ENCODE peak calls at places on chromosome 9, in nine cellular contexts. L is esophagus squamous epithelium, Y is endothelial cell of umbilical vein, Z is A549, R is prostate gland, O is body of pancreas, X is heart left ventricle, J is IMR-90, C is sigmoid colon. I is an unnamed sample.

GRCh38 chr9:109118802-109119438 is 827 bp downstream of the TMEM245 start:
- DNase-seq in Y (peak; percentile 41), L (no peak), J (peak; percentile 15), R (no peak), C (peak; percentile 71), X (no peak), Z (no peak), O (peak; percentile 20), I (no peak)

GRCh38 chr9:135951889-135952663 is 9.1 kb downstream of the UBAC1 start:
- DNase-seq in C (no peak), R (peak; percentile 78), Y (no peak), L (no peak), J (peak; percentile 91), O (no peak), X (no peak), Z (no peak), I (no peak)

GRCh38 chr9:134316444-134317160 is 9.7 kb upstream of the RXRA start:
- DNase-seq in J (peak; percentile 68), O (no peak), R (no peak), Z (no peak), X (no peak), Y (no peak), L (no peak), C (peak; percentile 85), I (peak; percentile 79)

GRCh38 chr9:108382267-108382666 is 473.5 kb downstream of the ACTL7B start:
- DNase-seq in X (no peak), O (peak; percentile 93), J (no peak), Z (no peak), L (no peak), C (no peak), Y (no peak), R (no peak), I (no peak)

GRCh38 chr9:127915325-127915752 is 1.5 kb downstream of the ST6GALNAC4 start:
- DNase-seq in X (no peak), C (no peak), O (peak; percentile 58), R (no peak), L (no peak), Y (no peak), J (no peak), Z (no peak), I (no peak)

GRCh38 chr9:100575765-100576368 is 2.0 kb upstream of the CAVIN4 start:
- DNase-seq in J (peak; percentile 73), Y (no peak), X (no peak), R (no peak), O (no peak), C (no peak), L (no peak), Z (no peak), I (no peak)

GRCh38 chr9:79060726-79061125 is 511.0 kb upstream of the TLE4 start:
- DNase-seq in O (no peak), Z (no peak), C (no peak), X (no peak), R (no peak), J (peak; percentile 73), L (no peak), Y (no peak), I (no peak)

GRCh38 chr9:36765077-36765390 is 192.3 kb downstream of the MELK start:
- DNase-seq in J (no peak), O (no peak), C (no peak), R (no peak), X (no peak), Z (peak; percentile 30), L (no peak), Y (no peak), I (no peak)

GRCh38 chr9:70639853-70640814 is 225.7 kb upstream of the KLF9 start:
- DNase-seq in Y (peak; percentile 62), C (no peak), Z (peak; percentile 8), J (peak; percentile 60), R (peak; percentile 30), X (no peak), L (no peak), O (peak; percentile 27), I (no peak)

GRCh38 chr9:19154135-19154612 is 26.9 kb upstream of the PLIN2 start:
- DNase-seq in X (peak; percentile 37), J (peak; percentile 96), R (no peak), O (peak; percentile 85), L (no peak), C (peak; percentile 76), Z (no peak), Y (no peak), I (peak; percentile 76)

GRCh38 chr9:123637940-123638634 is 282.1 kb downstream of the CRB2 start:
- DNase-seq in Y (peak; percentile 27), X (no peak), O (no peak), J (peak; percentile 3), L (no peak), Z (no peak), C (no peak), R (no peak), I (no peak)

GRCh38 chr9:129400971-129401622 is 219.8 kb downstream of the C9orf50 start:
- DNase-seq in L (no peak), J (no peak), R (no peak), C (no peak), Y (no peak), Z (no peak), O (no peak), X (no peak), I (no peak)

GRCh38 chr9:37430841-37431597 is 8.5 kb downstream of the GRHPR start:
- DNase-seq in Z (no peak), J (no peak), L (no peak), R (no peak), Y (no peak), X (no peak), C (peak; percentile 66), O (peak; percentile 27), I (no peak)

DNA sequence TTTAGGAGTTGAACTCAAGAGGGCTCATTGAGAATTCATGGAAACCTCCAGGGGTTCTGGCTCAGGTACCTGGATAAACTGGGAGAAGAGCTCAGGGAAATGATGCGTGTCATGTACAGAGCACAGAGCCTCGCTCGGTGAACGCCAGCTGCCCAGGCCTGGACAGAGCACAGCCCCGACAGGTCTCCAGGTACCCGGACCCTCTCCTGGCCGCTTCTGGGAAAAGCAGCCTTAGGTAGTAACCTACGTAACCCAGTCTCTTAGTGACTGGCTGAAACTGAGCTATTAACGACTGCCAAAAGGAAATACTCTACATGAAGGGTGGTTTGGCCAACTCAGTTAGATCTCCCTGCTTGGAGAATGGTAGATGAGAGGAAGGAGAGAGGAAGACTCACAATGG is 157.4 kb downstream of the TTLL11 start:
- DNase-seq in Y (no peak), J (no peak), X (no peak), O (no peak), C (no peak), L (no peak), R (no peak), Z (no peak), I (no peak)
- TF ChIP-seq CTCF in Y (no peak), J (no peak), X (no peak), O (no peak), C (no peak), L (no peak), R (no peak), Z (no peak), I (no peak)

DNA sequence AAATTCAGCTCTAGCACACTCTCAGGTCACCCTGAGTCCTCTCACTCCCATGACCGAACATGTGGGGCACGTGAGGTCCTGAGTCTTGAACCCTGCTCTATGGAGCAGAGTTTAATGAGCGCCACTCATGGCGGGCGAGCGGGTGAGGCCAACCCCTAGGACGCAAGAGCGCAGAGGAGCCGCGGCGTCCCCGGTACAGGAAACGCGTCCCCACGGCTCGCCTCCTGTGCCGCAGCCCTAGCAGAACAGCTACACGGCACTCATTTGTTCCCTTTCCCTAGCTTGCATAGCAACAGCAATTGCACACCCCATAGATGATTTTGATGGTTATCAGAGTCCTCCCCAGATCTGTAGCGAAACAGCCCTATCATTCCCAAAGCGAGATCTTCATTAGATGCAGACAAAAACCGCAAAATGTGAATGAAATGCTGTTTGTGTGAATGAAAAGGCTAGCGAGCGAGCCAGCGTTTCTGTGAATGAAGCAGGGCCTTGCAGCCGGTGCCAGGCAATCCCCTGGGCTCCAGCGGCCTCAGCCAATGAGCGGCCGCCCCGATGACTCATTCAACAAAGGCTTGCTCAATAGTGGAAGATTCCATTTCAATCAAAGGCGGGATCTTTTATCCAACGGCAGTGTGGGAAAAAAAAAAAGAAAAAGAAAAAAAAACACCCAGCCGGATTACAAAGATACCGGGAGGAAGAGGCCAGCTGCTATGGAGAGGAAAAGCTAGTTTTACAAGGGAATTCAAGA is 1.5 kb upstream of the SHC3 start:
- DNase-seq in R (peak; percentile 88), Z (peak; percentile 88), C (peak; percentile 95), L (peak; percentile 11), J (peak; percentile 97), Y (peak; percentile 97), X (peak; percentile 83), O (peak; percentile 95), I (peak; percentile 88)
- H3K4me3 ChIP-seq in R (peak overlapping the region; percentile 25), Z (peak overlapping the region; percentile 40), C (peak overlapping the region; percentile 25), L (peak overlapping the region; percentile 60), J (peak overlapping the region; percentile 50), Y (peak overlapping the region; percentile 60), X (peak overlapping the region; percentile 62), O (no peak overlapping the region), I (peak overlapping the region; percentile 8)

DNA sequence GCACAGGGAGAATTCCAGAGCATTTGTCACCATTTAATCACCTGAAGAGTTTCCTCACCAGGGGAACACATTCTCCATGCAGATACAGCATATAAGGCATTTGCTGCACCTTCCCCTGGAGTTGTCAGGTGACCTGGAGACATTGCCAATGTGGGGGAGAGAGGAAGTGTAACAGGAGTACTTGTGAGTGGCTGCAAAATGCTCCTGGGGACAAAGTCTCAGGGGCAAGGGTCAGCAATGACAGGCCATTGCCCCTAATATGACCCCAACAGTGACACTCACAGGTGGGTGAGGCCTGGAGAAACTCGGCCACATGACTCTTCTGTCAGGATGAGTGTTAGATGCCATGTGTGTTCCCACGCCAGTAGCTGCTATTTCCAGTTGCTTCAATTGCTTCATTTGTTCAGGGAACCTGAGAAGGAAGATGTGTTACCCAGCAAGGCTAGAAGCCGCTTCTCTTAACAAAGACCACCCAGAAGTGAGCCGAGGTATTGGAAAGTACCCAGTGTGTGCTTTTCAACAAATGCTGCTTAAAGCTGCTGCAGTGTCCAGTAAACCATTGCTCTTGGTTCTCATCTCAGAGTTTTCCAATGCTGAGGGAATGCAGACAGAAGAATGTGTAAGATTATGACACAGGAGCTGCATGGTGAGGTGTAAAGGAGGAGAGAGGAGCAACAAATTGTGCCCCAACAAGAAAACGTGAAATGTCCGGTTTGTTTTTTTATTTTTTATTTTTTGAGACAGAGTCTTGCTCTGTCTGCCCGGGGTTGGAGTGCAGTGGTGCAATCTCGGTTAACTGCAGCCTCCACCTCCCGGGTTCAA is 128.2 kb upstream of the SLC44A1 start:
- DNase-seq in C (no peak), J (no peak), X (no peak), O (no peak), L (no peak), Z (no peak), R (no peak), Y (no peak), I (no peak)
- TF ChIP-seq POLR2A in C (no peak), J (no peak), X (no peak), O (no peak), L (no peak), Z (no peak), R (no peak), Y (no peak), I (no peak)

DNA sequence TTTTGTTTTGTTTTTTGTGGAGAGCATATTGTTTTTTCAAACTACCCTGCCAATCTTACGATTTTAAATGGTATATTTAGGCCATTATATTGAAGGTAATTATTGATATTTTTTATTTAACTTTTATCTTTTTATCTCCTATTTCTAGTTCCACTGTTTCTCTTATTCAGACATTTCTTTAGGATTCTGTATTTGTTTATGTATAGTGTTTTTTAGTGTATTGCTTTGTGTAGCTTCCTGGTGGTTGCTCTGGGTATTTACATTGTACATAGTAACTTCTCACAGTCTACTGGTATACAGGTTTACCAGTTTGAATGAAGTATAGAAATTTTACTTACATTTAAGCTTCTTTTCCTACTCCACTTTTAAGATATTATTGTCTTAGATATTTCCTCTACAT is 63.2 kb downstream of the ERCC6L2 start:
- DNase-seq in J (no peak), X (no peak), C (no peak), R (no peak), Y (no peak), Z (no peak), L (no peak), O (no peak), I (no peak)
- TF ChIP-seq CTCF in J (no peak), X (no peak), C (no peak), R (no peak), Y (no peak), Z (no peak), L (no peak), O (no peak), I (no peak)

I was measured in lower leg skin.